ENCODE peak calls at places on chromosomes 11 and 22, in ten cellular contexts. L is bronchial epithelial cell, B is tibial nerve, I is Peyer's patch, Y is NB4, D is GM23338, E is cardiac muscle cell, U is GM06990, F is ovary, R is left ventricle myocardium inferior. M is an unnamed sample.

GRCh38 chr11:20192151-20192550 is 31.9 kb upstream of the DBX1 start:
- DNase-seq in L (no peak), B (no peak), I (no peak), Y (no peak), D (no peak), E (no peak), U (no peak), F (no peak), R (no peak), M (no peak)

GRCh38 chr11:19117760-19118097 is 761 bp downstream of the ZDHHC13 start:
- DNase-seq in L (no peak), B (no peak), I (no peak), Y (no peak), D (no peak), E (no peak), U (no peak), F (no peak), R (no peak), M (no peak)

GRCh38 chr11:41283196-41283930 is 176.1 kb downstream of the LRRC4C start:
- DNase-seq in L (no peak), B (no peak), I (no peak), Y (no peak), D (no peak), E (no peak), U (no peak), F (no peak), R (no peak), M (no peak)

GRCh38 chr22:45511847-45512261 is 9.2 kb downstream of the FBLN1 start:
- DNase-seq in L (no peak), B (peak), I (no peak), Y (no peak), D (no peak), E (peak), U (no peak), F (peak), R (peak), M (no peak)

GRCh38 chr22:47575291-47575690 is 812.8 kb downstream of the TBC1D22A start:
- DNase-seq in L (no peak), B (no peak), I (no peak), Y (no peak), D (no peak), E (no peak), U (no peak), F (no peak), R (no peak), M (no peak)

GRCh38 chr22:41565403-41566054 is 4.7 kb downstream of the CSDC2 start:
- DNase-seq in L (peak), B (no peak), I (peak), Y (peak), D (no peak), E (no peak), U (no peak), F (peak), R (no peak), M (no peak)

GRCh38 chr11:73322111-73322985 is 14.3 kb downstream of the ARHGEF17 start:
- DNase-seq in L (no peak), B (no peak), I (no peak), Y (peak), D (no peak), E (no peak), U (no peak), F (no peak), R (no peak), M (peak)

GRCh38 chr22:42277232-42277753 is 6.8 kb upstream of the TCF20 start:
- DNase-seq in L (no peak), B (no peak), I (no peak), Y (no peak), D (no peak), E (no peak), U (no peak), F (no peak), R (no peak), M (no peak)

GRCh38 chr11:102293873-102294601 is 23.2 kb upstream of the BIRC3 start:
- DNase-seq in L (peak), B (no peak), I (no peak), Y (peak), D (peak), E (peak), U (peak), F (no peak), R (no peak), M (peak)

GRCh38 chr22:18024956-18025720 is 777 bp upstream of the MICAL3 start:
- DNase-seq in L (no peak), B (no peak), I (no peak), Y (no peak), D (no peak), E (no peak), U (no peak), F (no peak), R (no peak), M (no peak)
- H3K4me3 ChIP-seq in L (no peak), B (peak), I (peak), Y (no peak), D (peak), E (no peak), U (no peak), F (peak), R (peak), M (no peak)

DNA sequence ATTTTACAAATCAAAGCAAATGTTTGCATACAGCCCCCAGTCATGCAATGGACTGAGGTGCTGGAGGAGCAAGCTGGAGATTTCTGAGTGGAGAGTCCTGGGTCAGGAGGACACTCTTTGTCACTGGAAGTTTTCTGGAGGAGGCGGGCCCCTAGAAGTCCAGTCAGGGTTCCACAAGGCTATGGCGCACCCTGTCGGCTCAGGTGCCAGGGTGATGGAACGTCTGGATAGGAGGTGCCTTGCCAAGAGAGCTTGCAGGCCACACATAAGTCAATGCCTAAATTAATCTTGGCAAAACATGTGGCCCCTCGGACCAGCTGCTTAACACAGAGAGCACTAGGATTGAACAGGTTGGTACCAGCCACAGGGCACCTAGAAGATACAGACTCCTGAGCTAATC is 174.7 kb upstream of the CADM1 start:
- DNase-seq in L (no peak), B (no peak), I (no peak), Y (peak), D (peak), E (peak), U (no peak), F (no peak), R (no peak), M (no peak)
- TF ChIP-seq CTCF in L (peak), B (no peak), I (no peak), Y (no peak), D (peak), E (no peak), U (peak), F (no peak), R (peak), M (no peak)

GRCh38 chr11:17498058-17498457 is 21.4 kb upstream of the ABCC8 start:
- DNase-seq in L (no peak), B (no peak), I (peak), Y (peak), D (peak), E (no peak), U (no peak), F (no peak), R (no peak), M (no peak)
- H3K4me3 ChIP-seq in L (no peak), B (no peak), I (no peak), Y (no peak), D (no peak), E (no peak), U (no peak), F (no peak), R (no peak), M (no peak)

DNA sequence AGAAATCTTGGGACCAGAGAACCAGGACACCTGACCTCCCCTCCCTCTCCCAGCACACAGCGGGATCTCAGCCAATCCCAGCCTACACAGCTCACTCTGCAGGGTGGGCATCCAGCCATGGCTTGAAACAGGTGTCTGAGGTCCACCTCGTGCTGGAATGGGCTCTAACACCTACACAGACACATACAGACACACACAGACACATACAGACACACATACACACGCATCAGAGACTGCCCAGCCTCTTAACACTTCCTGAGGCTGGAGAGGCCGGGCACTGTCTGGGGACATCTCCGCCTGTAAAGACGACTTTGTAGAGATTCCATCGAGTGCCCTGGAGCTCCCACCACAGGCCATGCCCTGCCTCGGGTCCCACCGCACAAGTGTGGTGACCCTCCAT is 36.7 kb downstream of the CAPN1 start:
- DNase-seq in L (no peak), B (no peak), I (no peak), Y (no peak), D (no peak), E (no peak), U (no peak), F (no peak), R (no peak), M (no peak)
- TF ChIP-seq CTCF in L (no peak), B (no peak), I (no peak), Y (no peak), D (no peak), E (no peak), U (no peak), F (no peak), R (no peak), M (no peak)

GRCh38 chr11:79616392-79616831 is 175.6 kb upstream of the TENM4 start:
- DNase-seq in L (peak), B (no peak), I (no peak), Y (no peak), D (no peak), E (no peak), U (no peak), F (no peak), R (no peak), M (no peak)

GRCh38 chr11:79610139-79610538 is 169.3 kb upstream of the TENM4 start:
- DNase-seq in L (peak), B (no peak), I (no peak), Y (no peak), D (no peak), E (no peak), U (no peak), F (no peak), R (no peak), M (no peak)

GRCh38 chr11:79617561-79617960 is 176.7 kb upstream of the TENM4 start:
- DNase-seq in L (peak), B (no peak), I (no peak), Y (no peak), D (no peak), E (peak), U (no peak), F (no peak), R (no peak), M (no peak)

GRCh38 chr11:79610678-79611077 is 169.8 kb upstream of the TENM4 start:
- DNase-seq in L (peak), B (no peak), I (no peak), Y (no peak), D (peak), E (no peak), U (no peak), F (no peak), R (no peak), M (no peak)

DNA sequence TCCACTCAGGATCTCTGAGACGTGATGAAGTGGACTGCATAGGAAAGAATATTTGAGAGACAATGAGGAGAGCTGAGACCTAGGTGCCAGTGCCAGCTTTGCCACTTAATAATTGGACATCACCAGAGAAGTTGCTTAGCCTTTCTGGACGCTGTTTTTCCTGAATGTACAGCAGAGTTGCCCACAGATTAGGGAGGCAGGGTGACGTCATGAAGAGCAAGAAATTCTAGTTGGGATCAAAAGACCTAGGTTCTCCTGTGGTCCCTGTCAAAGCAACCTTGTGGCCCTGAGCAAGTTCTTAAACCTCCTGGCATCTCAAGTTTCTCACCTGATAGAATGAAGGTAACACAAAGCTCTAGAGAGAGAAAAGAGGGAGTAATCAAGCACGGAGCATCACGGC is 174.6 kb upstream of the TENM4 start:
- DNase-seq in L (no peak), B (no peak), I (no peak), Y (no peak), D (no peak), E (no peak), U (no peak), F (no peak), R (no peak), M (no peak)
- H3K4me3 ChIP-seq in L (no peak), B (no peak), I (no peak), Y (no peak), D (no peak), E (no peak), U (no peak), F (no peak), R (no peak), M (no peak)

GRCh38 chr11:11899401-11899800 is 57.6 kb downstream of the USP47 start:
- DNase-seq in L (no peak), B (no peak), I (no peak), Y (no peak), D (peak), E (no peak), U (no peak), F (no peak), R (no peak), M (no peak)
- TF ChIP-seq CTCF in L (no peak), B (no peak), I (no peak), Y (no peak), D (peak), E (no peak), U (no peak), F (no peak), R (no peak), M (no peak)

DNA sequence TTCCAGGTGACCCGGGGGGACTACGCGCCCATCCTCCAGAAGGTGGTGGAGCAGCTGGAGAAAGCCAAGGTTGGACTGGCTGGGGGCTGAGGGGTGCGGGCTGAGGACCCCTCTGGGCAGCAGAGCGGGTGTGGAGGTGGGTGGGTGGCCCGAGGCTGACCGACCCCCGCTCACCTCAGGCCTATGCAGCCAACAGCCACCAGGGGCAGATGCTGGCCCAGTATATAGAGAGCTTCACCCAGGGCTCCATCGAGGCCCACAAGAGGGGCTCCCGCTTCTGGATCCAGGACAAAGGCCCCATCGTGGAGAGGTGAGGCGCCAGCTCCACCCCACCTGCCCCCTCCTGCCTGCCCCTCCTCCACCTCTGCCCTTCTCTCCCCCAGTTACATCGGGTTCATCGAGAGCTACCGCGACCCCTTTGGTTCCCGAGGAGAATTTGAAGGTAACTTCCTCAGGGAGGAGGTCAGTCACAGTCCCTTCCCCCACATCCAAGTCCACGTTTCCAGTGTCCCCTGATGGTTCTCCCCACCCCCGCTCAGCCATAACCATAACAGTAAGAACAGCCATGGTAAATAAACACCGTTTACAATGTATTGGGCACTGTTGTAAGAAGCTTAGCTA is 11.2 kb downstream of the DPP3 start:
- DNase-seq in L (no peak), B (no peak), I (no peak), Y (no peak), D (peak), E (peak), U (no peak), F (no peak), R (no peak), M (no peak)
- H3K4me3 ChIP-seq in L (no peak), B (no peak), I (no peak), Y (no peak), D (no peak), E (no peak), U (no peak), F (no peak), R (no peak), M (no peak)

GRCh38 chr11:11143849-11144248 is 209.2 kb downstream of the CSNK2A3 start:
- DNase-seq in L (no peak), B (no peak), I (no peak), Y (no peak), D (no peak), E (no peak), U (no peak), F (no peak), R (no peak), M (no peak)

GRCh38 chr11:11146830-11147229 is 206.2 kb downstream of the CSNK2A3 start:
- DNase-seq in L (no peak), B (no peak), I (no peak), Y (no peak), D (no peak), E (no peak), U (no peak), F (no peak), R (no peak), M (no peak)

GRCh38 chr11:11148598-11148997 is 204.5 kb downstream of the CSNK2A3 start:
- DNase-seq in L (no peak), B (no peak), I (no peak), Y (no peak), D (no peak), E (no peak), U (no peak), F (no peak), R (no peak), M (no peak)

GRCh38 chr11:11149671-11150459 is 203.2 kb downstream of the CSNK2A3 start:
- DNase-seq in L (no peak), B (no peak), I (no peak), Y (peak), D (no peak), E (no peak), U (no peak), F (no peak), R (no peak), M (peak)

GRCh38 chr11:11148104-11148509 is 204.9 kb downstream of the CSNK2A3 start:
- DNase-seq in L (peak), B (peak), I (no peak), Y (peak), D (peak), E (peak), U (no peak), F (peak), R (peak), M (peak)
- TF ChIP-seq CTCF in L (peak), B (peak), I (no peak), Y (peak), D (peak), E (peak), U (peak), F (no peak), R (peak), M (no peak)

DNA sequence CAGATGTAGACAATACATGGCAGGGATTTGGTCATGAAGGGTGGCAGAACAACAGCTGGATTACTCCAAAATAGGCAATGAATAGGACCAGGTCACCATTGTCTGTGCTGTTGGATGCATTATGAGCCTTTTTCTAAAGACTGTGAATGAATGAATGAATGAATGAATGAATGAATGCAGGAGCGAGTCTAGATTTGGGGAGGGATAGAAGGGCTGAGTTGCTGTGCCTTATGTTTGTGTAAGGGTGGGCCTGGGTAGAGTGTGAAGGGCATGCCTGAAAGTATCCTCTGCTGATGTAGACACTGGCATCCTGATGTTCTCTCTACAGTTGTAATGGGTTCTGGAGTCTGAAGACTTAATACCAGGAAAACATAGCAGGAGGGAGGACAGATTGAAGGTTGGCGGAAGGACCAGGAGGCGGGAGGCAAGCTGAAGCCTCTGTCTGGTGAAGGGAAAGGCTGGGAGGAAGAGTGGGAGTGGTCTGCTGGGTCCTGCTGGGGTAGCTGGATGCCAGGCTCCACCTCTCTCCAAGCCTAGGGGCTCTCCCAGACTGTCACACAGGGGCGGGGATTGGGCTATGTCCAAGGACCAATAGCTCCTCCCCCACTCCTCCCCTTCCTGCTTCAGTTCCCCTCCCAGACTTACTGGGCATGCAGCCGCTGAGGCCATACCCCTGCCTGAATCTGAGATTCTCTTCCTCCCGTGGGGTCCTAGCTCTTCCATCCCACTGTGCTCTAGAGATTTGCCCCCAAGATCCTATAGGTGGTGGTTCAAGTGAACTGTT is 4.8 kb downstream of the TRIM3 start:
- DNase-seq in L (peak), B (peak), I (peak), Y (peak), D (peak), E (peak), U (peak), F (peak), R (peak), M (peak)
- H3K4me3 ChIP-seq in L (no peak), B (no peak), I (peak), Y (no peak), D (no peak), E (no peak), U (no peak), F (no peak), R (no peak), M (no peak)

M was measured in GM12865.